ENCODE peak calls at places on chromosomes 5 and 9, in eight cellular contexts. W, U, B, X, O, M, Y and K are unnamed samples.

GRCh38 chr5:137181685-137182084 is 317.4 kb downstream of the SPOCK1 start:
- DNase-seq in Y (no peak), W (no peak), B (peak; percentile 76), X (no peak), O (no peak), U (no peak), M (no peak), K (no peak)

GRCh38 chr9:69516353-69517322 is 155.5 kb downstream of the APBA1 start:
- DNase-seq in O (no peak), B (no peak), Y (no peak), U (no peak), X (no peak), W (no peak), M (no peak), K (no peak)

GRCh38 chr9:90893706-90894105 is 92.1 kb downstream of the SYK start:
- DNase-seq in W (no peak), O (no peak), M (no peak), B (no peak), Y (no peak), X (no peak), U (no peak), K (no peak)

GRCh38 chr5:54090495-54091084 is 219.8 kb downstream of the ARL15 start:
- DNase-seq in B (no peak), X (peak; percentile 76), Y (no peak), M (peak; percentile 46), O (peak; percentile 15), W (peak; percentile 2), U (no peak), K (no peak)

GRCh38 chr9:128861501-128861900 is 20.2 kb downstream of the KYAT1 start:
- DNase-seq in W (no peak), M (no peak), U (no peak), O (no peak), Y (no peak), X (no peak), B (no peak), K (no peak)

GRCh38 chr5:73229271-73229670 is 56.3 kb downstream of the TMEM174 start:
- DNase-seq in Y (no peak), B (no peak), O (no peak), W (no peak), M (no peak), U (no peak), X (no peak), K (no peak)

GRCh38 chr5:14171091-14171490 is 27.9 kb downstream of the TRIO start:
- DNase-seq in O (no peak), M (no peak), W (no peak), X (no peak), B (no peak), Y (no peak), U (no peak), K (no peak)

GRCh38 chr5:143437666-143438273 is 34.3 kb upstream of the NR3C1 start:
- DNase-seq in O (no peak), M (no peak), X (no peak), B (no peak), U (no peak), Y (no peak), W (no peak), K (no peak)

GRCh38 chr9:70865471-70865870 is 255.9 kb downstream of the TRPM3 start:
- DNase-seq in X (no peak), O (no peak), B (no peak), Y (no peak), W (no peak), M (no peak), U (no peak), K (no peak)

GRCh38 chr5:40646286-40646685 is 33.4 kb upstream of the PTGER4 start:
- DNase-seq in B (no peak), X (no peak), W (no peak), O (no peak), U (no peak), M (peak; percentile 48), Y (no peak), K (no peak)

GRCh38 chr5:1666812-1667588 is 132.6 kb downstream of the MRPL36 start:
- DNase-seq in Y (no peak), B (peak; percentile 93), W (no peak), M (no peak), U (peak; percentile 96), O (no peak), X (peak; percentile 69), K (no peak)

GRCh38 chr9:113166039-113166438 is 15.2 kb downstream of the SLC31A2 start:
- DNase-seq in U (no peak), B (no peak), X (no peak), Y (no peak), M (no peak), O (no peak), W (no peak), K (no peak)

GRCh38 chr9:120369608-120370220 is 210.3 kb downstream of the CDK5RAP2 start:
- DNase-seq in X (no peak), W (no peak), Y (no peak), O (no peak), B (no peak), U (no peak), M (no peak), K (no peak)

GRCh38 chr5:52007230-52007858 is 624.1 kb downstream of the ISL1 start:
- DNase-seq in O (peak; percentile 16), Y (no peak), U (no peak), X (peak; percentile 10), B (peak; percentile 44), W (peak; percentile 33), M (peak; percentile 48), K (peak; percentile 58)

GRCh38 chr9:120868339-120868675 is 8.7 kb downstream of the PHF19 start:
- DNase-seq in U (no peak), W (no peak), O (no peak), B (no peak), Y (no peak), M (no peak), X (no peak), K (no peak)

GRCh38 chr5:88279584-88279983 is 10.9 kb upstream of the TMEM161B start:
- DNase-seq in Y (no peak), U (no peak), X (no peak), O (no peak), W (no peak), M (no peak), B (no peak), K (no peak)

GRCh38 chr5:67900515-67900914 is 315.0 kb upstream of the PIK3R1 start:
- DNase-seq in B (no peak), O (no peak), X (no peak), M (no peak), Y (no peak), U (no peak), W (no peak), K (no peak)

GRCh38 chr5:175202461-175203065 is 241.4 kb downstream of the DRD1 start:
- DNase-seq in W (no peak), B (no peak), O (peak; percentile 47), U (no peak), Y (no peak), X (no peak), M (no peak), K (no peak)

GRCh38 chr5:78666041-78666444 is 17.5 kb upstream of the LHFPL2 start:
- DNase-seq in W (peak; percentile 28), Y (no peak), U (no peak), B (no peak), X (no peak), M (no peak), O (no peak), K (no peak)

GRCh38 chr5:132396589-132397001 is 27.1 kb downstream of the SLC22A5 start:
- DNase-seq in M (no peak), X (no peak), U (no peak), B (no peak), O (no peak), Y (no peak), W (no peak), K (no peak)

GRCh38 chr9:136539427-136540412 is 6.1 kb downstream of the NOTCH1 start:
- DNase-seq in B (no peak), U (no peak), M (peak; percentile 95), W (no peak), X (peak; percentile 94), Y (peak; percentile 70), O (peak; percentile 89), K (no peak)
- H3K9ac ChIP-seq in B (no peak overlapping the region), U (no peak overlapping the region), M (peak overlapping the region; percentile 32), W (no peak overlapping the region), X (peak overlapping the region; percentile 40), Y (peak overlapping the region; percentile 26), O (peak overlapping the region; percentile 61), K (no peak overlapping the region)

GRCh38 chr9:131734781-131735180 is 5.1 kb downstream of the RAPGEF1 start:
- DNase-seq in W (no peak), Y (no peak), M (peak; percentile 26), U (no peak), O (no peak), B (no peak), X (no peak), K (no peak)

GRCh38 chr9:131732061-131732526 is 7.8 kb downstream of the RAPGEF1 start:
- DNase-seq in O (no peak), B (no peak), X (no peak), U (no peak), M (peak; percentile 23), Y (no peak), W (peak; percentile 59), K (no peak)

GRCh38 chr9:131734165-131734610 is 5.7 kb downstream of the RAPGEF1 start:
- DNase-seq in Y (no peak), U (no peak), W (no peak), X (no peak), B (peak; percentile 56), M (peak; percentile 48), O (no peak), K (no peak)

GRCh38 chr9:131732636-131733340 is 7.1 kb downstream of the RAPGEF1 start:
- DNase-seq in U (no peak), Y (no peak), O (no peak), M (no peak), X (no peak), B (no peak), W (no peak), K (no peak)

GRCh38 chr9:131733601-131734061 is 6.2 kb downstream of the RAPGEF1 start:
- DNase-seq in X (peak; percentile 55), Y (no peak), B (peak; percentile 70), M (peak; percentile 97), O (no peak), W (no peak), U (no peak), K (no peak)
- H3K27ac ChIP-seq in X (peak overlapping the region; percentile 21), Y (peak overlapping the region; percentile 99), B (peak overlapping the region; percentile 63), M (peak overlapping the region; percentile 87), O (peak overlapping the region; percentile 52), W (peak overlapping the region; percentile 60), U (no peak overlapping the region), K (peak overlapping the region; percentile 27)

DNA sequence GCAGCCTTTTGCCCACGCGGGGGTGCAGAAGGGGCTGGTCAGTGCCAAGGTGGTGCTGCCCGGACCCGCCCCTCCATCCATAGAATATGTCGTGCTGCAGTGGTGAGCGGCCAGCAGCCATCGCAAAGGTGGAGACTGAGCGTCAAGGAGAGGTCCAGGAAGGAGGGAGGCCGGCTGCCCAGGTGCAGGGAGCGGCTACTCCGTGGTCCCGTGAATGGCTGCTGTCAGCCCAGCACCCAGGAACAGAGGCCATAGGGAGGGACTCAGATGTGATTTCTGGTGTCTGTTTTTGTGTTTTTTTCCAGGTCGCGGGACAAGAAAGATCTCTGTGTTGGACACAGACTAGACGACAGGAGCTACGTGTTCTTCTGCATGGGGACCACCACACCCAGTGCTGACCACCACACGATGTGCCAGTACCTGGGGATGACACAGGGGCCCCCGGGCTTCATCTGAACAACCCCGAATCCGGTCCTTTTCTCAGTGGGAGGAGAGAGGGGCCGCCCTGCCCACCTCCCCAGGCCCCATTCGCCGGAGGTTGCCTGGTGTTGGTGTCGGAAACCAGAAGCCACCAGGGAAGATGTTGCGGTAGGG is 29.0 kb downstream of the PAEP start:
- DNase-seq in Y (no peak), B (no peak), X (no peak), M (no peak), O (no peak), U (peak; percentile 33), W (no peak), K (no peak)
- TF ChIP-seq POLR2AphosphoS5 in Y (no peak), B (no peak), X (no peak), M (no peak), O (no peak), U (no peak), W (no peak), K (no peak)

GRCh38 chr9:33192493-33193245 is 25.5 kb upstream of the B4GALT1 start:
- DNase-seq in U (no peak), W (no peak), O (no peak), M (no peak), Y (no peak), B (no peak), X (no peak), K (no peak)
- H3K9ac ChIP-seq in U (no peak overlapping the region), W (no peak overlapping the region), O (no peak overlapping the region), M (no peak overlapping the region), Y (no peak overlapping the region), B (no peak overlapping the region), X (no peak overlapping the region), K (no peak overlapping the region)